ENCODE peak calls at places on chromosomes 16 and 17, in six cellular contexts. One of them, this sample, is unnamed.

GRCh38 chr16:88856122-88856827 is 472 bp downstream of the GALNS start:
- DNase-seq in posterior vena cava: no peak
- DNase-seq in dorsolateral prefrontal cortex: peak
- DNase-seq in GM18507: no peak
- DNase-seq in DMS79 treated with DMSO at 0.1 percent for 48 hours: no peak
- DNase-seq in Right ventricle myocardium superior: no peak
- DNase-seq in this sample: no peak

GRCh38 chr17:1871743-1872142 is 41.9 kb downstream of the RPA1 start:
- DNase-seq in DMS79 treated with DMSO at 0.1 percent for 48 hours: no peak
- DNase-seq in GM18507: no peak
- DNase-seq in dorsolateral prefrontal cortex: no peak
- DNase-seq in Right ventricle myocardium superior: no peak
- DNase-seq in posterior vena cava: no peak
- DNase-seq in this sample: no peak

GRCh38 chr17:82970818-82971610 is 108.4 kb upstream of the METRNL start:
- DNase-seq in dorsolateral prefrontal cortex: no peak
- DNase-seq in Right ventricle myocardium superior: peak
- DNase-seq in DMS79 treated with DMSO at 0.1 percent for 48 hours: no peak
- DNase-seq in GM18507: no peak
- DNase-seq in posterior vena cava: no peak
- DNase-seq in this sample: no peak

GRCh38 chr17:34755981-34756669 is 176.7 kb downstream of the TMEM132E start:
- DNase-seq in dorsolateral prefrontal cortex: no peak
- DNase-seq in Right ventricle myocardium superior: no peak
- DNase-seq in DMS79 treated with DMSO at 0.1 percent for 48 hours: no peak
- DNase-seq in GM18507: no peak
- DNase-seq in posterior vena cava: no peak
- DNase-seq in this sample: no peak

GRCh38 chr16:51532551-51532950 is 381.5 kb upstream of the SALL1 start:
- DNase-seq in posterior vena cava: no peak
- DNase-seq in DMS79 treated with DMSO at 0.1 percent for 48 hours: no peak
- DNase-seq in GM18507: no peak
- DNase-seq in dorsolateral prefrontal cortex: no peak
- DNase-seq in Right ventricle myocardium superior: no peak
- DNase-seq in this sample: no peak

GRCh38 chr17:77564278-77564920 is 394.1 kb upstream of the TNRC6C start:
- DNase-seq in posterior vena cava: peak
- DNase-seq in GM18507: no peak
- DNase-seq in dorsolateral prefrontal cortex: no peak
- DNase-seq in Right ventricle myocardium superior: no peak
- DNase-seq in DMS79 treated with DMSO at 0.1 percent for 48 hours: no peak
- DNase-seq in this sample: no peak

GRCh38 chr17:42843358-42843934 is 934 bp upstream of the AOC2 start:
- DNase-seq in Right ventricle myocardium superior: no peak
- DNase-seq in GM18507: peak
- DNase-seq in posterior vena cava: no peak
- DNase-seq in DMS79 treated with DMSO at 0.1 percent for 48 hours: peak
- DNase-seq in dorsolateral prefrontal cortex: no peak
- DNase-seq in this sample: peak

GRCh38 chr17:17729620-17730249 is 48.5 kb downstream of the RAI1 start:
- DNase-seq in GM18507: no peak
- DNase-seq in Right ventricle myocardium superior: no peak
- DNase-seq in dorsolateral prefrontal cortex: no peak
- DNase-seq in posterior vena cava: no peak
- DNase-seq in DMS79 treated with DMSO at 0.1 percent for 48 hours: peak
- DNase-seq in this sample: peak

GRCh38 chr17:57512258-57512657 is 232.8 kb downstream of the CCDC182 start:
- DNase-seq in Right ventricle myocardium superior: no peak
- DNase-seq in dorsolateral prefrontal cortex: no peak
- DNase-seq in GM18507: no peak
- DNase-seq in DMS79 treated with DMSO at 0.1 percent for 48 hours: no peak
- DNase-seq in posterior vena cava: no peak
- DNase-seq in this sample: no peak

GRCh38 chr17:17351356-17351891 is 48.3 kb downstream of the NT5M start:
- DNase-seq in posterior vena cava: peak
- DNase-seq in GM18507: no peak
- DNase-seq in Right ventricle myocardium superior: peak
- DNase-seq in DMS79 treated with DMSO at 0.1 percent for 48 hours: no peak
- DNase-seq in dorsolateral prefrontal cortex: peak
- DNase-seq in this sample: no peak

GRCh38 chr17:81065500-81065899 is 30.5 kb downstream of the BAIAP2 start:
- DNase-seq in Right ventricle myocardium superior: no peak
- DNase-seq in dorsolateral prefrontal cortex: no peak
- DNase-seq in GM18507: no peak
- DNase-seq in posterior vena cava: no peak
- DNase-seq in DMS79 treated with DMSO at 0.1 percent for 48 hours: no peak
- DNase-seq in this sample: no peak

GRCh38 chr16:5972747-5973146 is 875.2 kb upstream of the EEF2KMT start:
- DNase-seq in dorsolateral prefrontal cortex: no peak
- DNase-seq in posterior vena cava: no peak
- DNase-seq in GM18507: no peak
- DNase-seq in DMS79 treated with DMSO at 0.1 percent for 48 hours: no peak
- DNase-seq in Right ventricle myocardium superior: no peak
- DNase-seq in this sample: no peak

This sample was measured in NCI-H1105 treated with DMSO at 0.1 percent for 48 hours.